ENCODE peak calls at places on chromosomes 12 and 14, in seven cellular contexts. O, V, Y, K, E, P and N are unnamed samples.

GRCh38 chr12:64187370-64187769 is 34.7 kb downstream of the KICS2 start:
- DNase-seq in O (peak), V (no peak), Y (no peak), K (no peak), E (no peak), P (no peak), N (no peak)

GRCh38 chr14:51236314-51236713 is 3.7 kb upstream of the TMX1 start:
- DNase-seq in O (peak), V (no peak), Y (no peak), K (no peak), E (no peak), P (no peak), N (no peak)

GRCh38 chr12:93010461-93010860 is 81.4 kb upstream of the EEA1 start:
- DNase-seq in O (no peak), V (no peak), Y (no peak), K (no peak), E (no peak), P (no peak), N (no peak)

GRCh38 chr12:109115758-109116610 is at the start of gene ACACB:
- DNase-seq in O (no peak), V (no peak), Y (no peak), K (no peak), E (peak), P (no peak), N (no peak)

GRCh38 chr12:34253674-34254073 is 231.4 kb downstream of the ALG10 start:
- DNase-seq in O (no peak), V (no peak), Y (no peak), K (no peak), E (no peak), P (no peak), N (no peak)

GRCh38 chr14:100441271-100441947 is 118.3 kb downstream of the SLC25A47 start:
- DNase-seq in O (no peak), V (no peak), Y (no peak), K (no peak), E (no peak), P (no peak), N (no peak)

GRCh38 chr12:41436076-41436475 is 248.0 kb downstream of the PDZRN4 start:
- DNase-seq in O (no peak), V (no peak), Y (no peak), K (no peak), E (no peak), P (no peak), N (no peak)

GRCh38 chr12:16844875-16845274 is 238.9 kb upstream of the LMO3 start:
- DNase-seq in O (no peak), V (no peak), Y (no peak), K (no peak), E (no peak), P (no peak), N (no peak)

GRCh38 chr12:6324936-6325750 is 14.7 kb downstream of the PLEKHG6 start:
- DNase-seq in O (no peak), V (no peak), Y (no peak), K (no peak), E (no peak), P (no peak), N (no peak)